ENCODE peak calls at places on chromosomes 16 and 17, in eight cellular contexts. J is H9, O is BJ, K is H7, C is mesenchymal stem cell, D is stomach, R is mammary epithelial cell, L is left ventricle myocardium inferior. H is an unnamed sample.

GRCh38 chr17:82126479-82127314 is 28.7 kb upstream of the FASN start:
- DNase-seq in L (no peak), J (no peak), D (no peak), R (no peak), C (no peak), O (no peak), K (peak; percentile 45), H (no peak)

GRCh38 chr17:50198026-50198669 is 3.3 kb downstream of the COL1A1 start:
- DNase-seq in J (no peak), D (peak; percentile 73), K (peak; percentile 80), L (no peak), R (peak; percentile 63), C (peak; percentile 82), O (no peak), H (peak; percentile 72)

GRCh38 chr16:67277294-67277998 is 1.9 kb upstream of the PLEKHG4 start:
- DNase-seq in L (no peak), D (no peak), K (no peak), R (peak; percentile 97), C (peak; percentile 99), O (peak; percentile 95), J (no peak), H (no peak)

GRCh38 chr17:77437017-77437416 is 296.2 kb downstream of the SEC14L1 start:
- DNase-seq in O (no peak), R (no peak), D (no peak), K (no peak), C (peak; percentile 78), J (no peak), L (peak; percentile 70), H (no peak)

GRCh38 chr17:66950886-66951604 is 13.5 kb upstream of the CACNG4 start:
- DNase-seq in O (no peak), L (no peak), K (no peak), J (no peak), R (peak; percentile 9), C (no peak), D (no peak), H (no peak)

GRCh38 chr17:55897301-55897700 is 146.4 kb downstream of the PCTP start:
- DNase-seq in R (no peak), L (no peak), D (no peak), J (no peak), K (no peak), O (no peak), C (no peak), H (no peak)

GRCh38 chr16:65180986-65181710 is 59.3 kb upstream of the CDH11 start:
- DNase-seq in J (no peak), K (no peak), R (no peak), D (no peak), C (no peak), O (no peak), L (no peak), H (no peak)

GRCh38 chr17:45895304-45895968 is 1.1 kb downstream of the MAPT start:
- DNase-seq in K (peak; percentile 75), R (peak; percentile 45), C (peak; percentile 39), J (peak; percentile 59), O (no peak), D (no peak), L (peak; percentile 25), H (peak; percentile 51)

GRCh38 chr16:88116121-88116900 is 165.1 kb downstream of the BANP start:
- DNase-seq in J (no peak), R (no peak), O (no peak), C (peak; percentile 85), K (no peak), D (no peak), L (no peak), H (no peak)

DNA sequence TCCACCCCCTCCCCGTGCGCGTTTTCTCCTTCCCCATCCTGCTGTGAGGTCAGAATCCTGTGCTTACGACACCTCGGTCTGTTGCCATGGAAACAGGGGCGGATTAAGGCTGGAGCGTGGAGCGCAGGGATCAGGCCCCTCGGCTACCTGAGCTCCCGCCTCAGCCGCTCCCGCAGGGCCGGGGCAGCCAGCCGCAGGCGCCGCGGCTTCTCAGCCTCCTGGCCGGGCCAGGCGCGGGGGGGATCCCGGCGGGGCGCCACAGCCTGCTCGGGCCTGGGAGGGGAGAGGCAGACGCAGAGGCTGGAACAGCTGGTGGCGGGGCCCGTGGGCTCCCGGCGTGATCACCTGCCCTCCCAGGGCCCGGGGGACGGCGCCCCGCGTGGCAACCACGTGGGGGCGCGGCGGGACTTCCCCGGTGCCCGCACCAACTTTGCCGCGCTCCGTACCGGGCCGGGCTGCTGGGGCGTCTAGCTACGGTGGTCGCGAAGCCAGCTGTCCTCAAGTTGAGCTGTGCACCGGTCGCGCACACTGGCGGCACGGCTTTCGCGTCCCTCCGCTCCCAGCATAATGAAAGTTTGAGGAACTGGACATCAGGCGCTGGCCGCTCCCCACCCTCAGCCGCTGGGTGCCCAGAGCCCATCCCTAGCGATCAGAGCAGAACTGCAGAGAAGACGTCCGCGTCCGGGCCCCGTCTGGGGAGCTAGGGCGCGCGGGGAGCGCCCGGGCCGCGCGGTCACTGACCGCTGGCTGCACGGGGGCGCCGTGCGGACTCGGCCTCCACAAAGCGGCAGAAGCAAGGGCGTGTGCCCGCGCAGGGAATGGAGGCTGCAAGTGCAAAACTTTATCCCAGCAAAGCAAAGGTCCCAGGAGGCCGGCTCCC is 1.2 kb downstream of the RTN4RL1 start:
- DNase-seq in K (peak; percentile 98), C (peak; percentile 43), J (peak; percentile 92), O (no peak), D (no peak), L (no peak), R (peak; percentile 37), H (peak; percentile 96)
- H3K27me3 ChIP-seq in K (peaks cover 63% of the 10 kb centered on the region), C (peaks cover 62% of the 10 kb centered on the region), J (peaks cover 66% of the 10 kb centered on the region), O (peaks cover 22% of the 10 kb centered on the region), D (peaks cover 80% of the 10 kb centered on the region), L (peaks cover 56% of the 10 kb centered on the region), R (peaks cover 10% of the 10 kb centered on the region), H (peaks cover 95% of the 10 kb centered on the region)

GRCh38 chr17:38601539-38602351 is 4.0 kb downstream of the SRCIN1 start:
- DNase-seq in D (no peak), O (no peak), R (no peak), C (no peak), L (no peak), K (peak; percentile 83), J (peak; percentile 85), H (peak; percentile 89)

GRCh38 chr17:38603786-38604478 is 1.8 kb downstream of the SRCIN1 start:
- DNase-seq in D (no peak), C (no peak), L (no peak), K (peak; percentile 58), R (no peak), O (no peak), J (no peak), H (no peak)

GRCh38 chr17:38600906-38601305 is 4.8 kb downstream of the SRCIN1 start:
- DNase-seq in J (peak; percentile 71), L (no peak), O (no peak), D (no peak), C (no peak), K (peak; percentile 84), R (no peak), H (peak; percentile 82)

GRCh38 chr17:38602862-38603785 is 2.6 kb downstream of the SRCIN1 start:
- DNase-seq in R (no peak), O (no peak), C (no peak), K (peak; percentile 58), D (no peak), L (no peak), J (no peak), H (peak; percentile 73)

GRCh38 chr17:38602453-38602852 is 3.3 kb downstream of the SRCIN1 start:
- DNase-seq in J (no peak), C (no peak), K (no peak), R (no peak), D (no peak), L (no peak), O (no peak), H (peak; percentile 58)
- H3K27me3 ChIP-seq in J (peaks cover 24% of the 10 kb centered on the region), C (peaks cover 93% of the 10 kb centered on the region), K (peaks cover 49% of the 10 kb centered on the region), R (peaks cover 11% of the 10 kb centered on the region), D (peaks cover 98% of the 10 kb centered on the region), L (peaks cover 88% of the 10 kb centered on the region), O (peaks cover 48% of the 10 kb centered on the region), H (peaks cover 72% of the 10 kb centered on the region)

GRCh38 chr16:68643227-68643626 is 1.9 kb upstream of the CDH3 start:
- DNase-seq in C (no peak), L (no peak), K (no peak), D (no peak), R (no peak), O (no peak), J (no peak), H (no peak)

GRCh38 chr16:68644715-68645493 is at the start of gene CDH3:
- DNase-seq in R (peak; percentile 97), K (peak; percentile 98), J (peak; percentile 95), C (peak; percentile 31), O (no peak), L (no peak), D (peak; percentile 63), H (peak; percentile 95)

GRCh38 chr16:68645494-68646388 is 631 bp downstream of the CDH3 start:
- DNase-seq in R (peak; percentile 26), D (no peak), J (peak; percentile 79), O (no peak), K (peak; percentile 89), C (no peak), L (no peak), H (peak; percentile 90)

GRCh38 chr16:68643847-68644246 is 1.3 kb upstream of the CDH3 start:
- DNase-seq in L (no peak), C (no peak), K (peak; percentile 35), J (no peak), O (no peak), R (no peak), D (no peak), H (no peak)

DNA sequence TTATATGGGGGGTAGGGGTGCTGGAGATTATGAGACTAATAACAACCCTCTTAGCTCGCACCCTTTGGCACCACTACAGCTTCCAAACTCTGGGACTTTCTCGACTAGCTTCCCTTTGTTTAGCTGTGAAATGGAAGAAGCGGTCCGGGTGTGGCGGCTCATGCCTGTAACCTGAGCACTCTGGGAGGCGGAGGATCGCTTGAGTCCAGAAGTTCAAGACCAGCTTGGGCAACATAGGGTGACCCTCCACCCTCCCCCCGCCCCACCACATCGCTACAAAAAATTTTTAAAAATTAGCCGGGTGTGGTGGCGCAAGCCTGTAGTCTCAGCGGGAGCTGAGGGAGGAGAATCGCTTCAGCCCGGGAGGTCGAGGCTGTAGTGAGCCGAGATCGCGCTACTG is 807 bp upstream of the CDH3 start:
- DNase-seq in L (no peak), O (no peak), C (no peak), J (peak; percentile 67), R (peak; percentile 43), D (no peak), K (peak; percentile 45), H (peak; percentile 74)
- H3K27me3 ChIP-seq in L (peaks cover 97% of the 10 kb centered on the region), O (peaks cover 23% of the 10 kb centered on the region), C (peaks cover 66% of the 10 kb centered on the region), J (no peaks in the 10 kb centered on the region), R (no peaks in the 10 kb centered on the region), D (peaks cover 78% of the 10 kb centered on the region), K (peaks cover 2% of the 10 kb centered on the region), H (peaks cover 15% of the 10 kb centered on the region)

GRCh38 chr17:74430385-74430705 is 1.5 kb upstream of the GPRC5C start:
- DNase-seq in C (no peak), J (no peak), L (no peak), O (no peak), R (no peak), D (no peak), K (no peak), H (no peak)

GRCh38 chr17:74431568-74432483 is at the start of gene GPRC5C:
- DNase-seq in C (peak; percentile 57), L (peak; percentile 79), R (peak; percentile 90), J (peak; percentile 91), K (peak; percentile 95), O (no peak), D (peak; percentile 95), H (peak; percentile 88)

GRCh38 chr17:74432484-74433391 is 850 bp downstream of the GPRC5C start:
- DNase-seq in D (no peak), C (no peak), R (no peak), J (peak; percentile 47), K (peak; percentile 90), O (no peak), L (no peak), H (peak; percentile 73)

GRCh38 chr17:74429604-74430384 is 2.1 kb upstream of the GPRC5C start:
- DNase-seq in J (peak; percentile 58), L (no peak), K (peak; percentile 76), D (peak; percentile 74), C (peak; percentile 26), R (peak; percentile 25), O (no peak), H (peak; percentile 41)

GRCh38 chr17:74430706-74431567 is 951 bp upstream of the GPRC5C start:
- DNase-seq in J (peak; percentile 79), O (no peak), C (peak; percentile 85), L (peak; percentile 83), D (peak; percentile 98), K (peak; percentile 89), R (peak; percentile 89), H (peak; percentile 80)
- H3K27me3 ChIP-seq in J (peaks cover 3% of the 10 kb centered on the region), O (peaks cover 17% of the 10 kb centered on the region), C (no peaks in the 10 kb centered on the region), L (peaks cover 5% of the 10 kb centered on the region), D (peaks cover 44% of the 10 kb centered on the region), K (peaks cover 17% of the 10 kb centered on the region), R (peaks cover 2% of the 10 kb centered on the region), H (peaks cover 44% of the 10 kb centered on the region)